ENCODE peak calls at places on chromosome 5, in ten cellular contexts. F is omental fat pad, B is endothelial cell of umbilical vein, Z is RWPE2, L is IMR-90, P is neural progenitor cell, T is Calu3, J is cardiac fibroblast, N is fibroblast of pulmonary artery, M is thoracic aorta. G is an unnamed sample.

GRCh38 chr5:669111-669841 is 23.9 kb downstream of the TPPP start:
- DNase-seq in B (peak), P (peak), N (peak), Z (no peak), J (peak), L (no peak), F (no peak), M (no peak), T (no peak), G (no peak)

GRCh38 chr5:179264641-179265528 is 80.4 kb downstream of the ADAMTS2 start:
- DNase-seq in N (no peak), B (no peak), M (no peak), F (peak), L (no peak), P (no peak), T (no peak), J (no peak), Z (peak), G (no peak)

GRCh38 chr5:179901915-179902762 is 5.6 kb downstream of the TBC1D9B start:
- DNase-seq in M (no peak), J (no peak), Z (no peak), N (no peak), T (no peak), F (no peak), B (no peak), L (no peak), P (no peak), G (no peak)

GRCh38 chr5:180441577-180441976 is 52.6 kb upstream of the CNOT6 start:
- DNase-seq in L (no peak), J (peak), T (peak), F (peak), M (no peak), B (no peak), P (no peak), N (peak), Z (no peak), G (no peak)

GRCh38 chr5:1366514-1366913 is 21.6 kb upstream of the CLPTM1L start:
- DNase-seq in Z (no peak), B (no peak), N (no peak), F (no peak), P (no peak), J (no peak), T (no peak), L (no peak), M (no peak), G (no peak)

GRCh38 chr5:109246395-109246794 is 163.4 kb downstream of the PJA2 start:
- DNase-seq in P (no peak), N (no peak), B (no peak), J (no peak), L (no peak), F (no peak), M (no peak), Z (no peak), T (no peak), G (no peak)

GRCh38 chr5:112492291-112492690 is 73.2 kb upstream of the EPB41L4A start:
- DNase-seq in P (peak), N (peak), T (peak), F (no peak), Z (no peak), M (no peak), B (peak), J (peak), L (peak), G (peak)

GRCh38 chr5:82406200-82406773 is 128.1 kb upstream of the RPS23 start:
- DNase-seq in F (no peak), P (no peak), L (peak), M (no peak), Z (peak), J (peak), N (peak), B (peak), T (peak), G (peak)

GRCh38 chr5:100165309-100165708 is 369.9 kb upstream of the FAM174A start:
- DNase-seq in J (no peak), P (no peak), T (no peak), B (no peak), F (no peak), L (no peak), Z (no peak), M (no peak), N (no peak), G (no peak)

GRCh38 chr5:32390819-32391591 is 53.5 kb downstream of the ZFR start:
- DNase-seq in N (peak), T (no peak), M (no peak), B (no peak), P (no peak), Z (no peak), F (no peak), L (peak), J (peak), G (peak)

GRCh38 chr5:944992-945685 is 52.5 kb downstream of the TRIP13 start:
- DNase-seq in N (no peak), Z (no peak), L (no peak), M (no peak), J (no peak), F (no peak), P (no peak), B (no peak), T (no peak), G (no peak)

GRCh38 chr5:31995714-31996113 is 178.4 kb downstream of the GOLPH3 start:
- DNase-seq in B (no peak), N (no peak), M (no peak), L (no peak), T (no peak), J (no peak), Z (no peak), P (no peak), F (no peak), G (no peak)

GRCh38 chr5:34487956-34488355 is 168.2 kb upstream of the RAI14 start:
- DNase-seq in M (no peak), J (no peak), T (no peak), N (no peak), Z (no peak), P (no peak), F (no peak), L (no peak), B (no peak), G (no peak)

GRCh38 chr5:119243888-119244287 is 111.9 kb upstream of the TNFAIP8 start:
- DNase-seq in N (no peak), B (no peak), T (no peak), F (no peak), Z (no peak), J (no peak), M (no peak), L (no peak), P (no peak), G (no peak)

GRCh38 chr5:81906086-81906485 is 65.7 kb upstream of the ATG10 start:
- DNase-seq in L (no peak), Z (no peak), P (no peak), N (no peak), M (no peak), B (no peak), F (no peak), J (no peak), T (no peak), G (no peak)

GRCh38 chr5:127305486-127305885 is 14.9 kb downstream of the MEGF10 start:
- DNase-seq in L (no peak), M (no peak), T (no peak), B (no peak), J (no peak), P (no peak), N (no peak), Z (no peak), F (no peak), G (no peak)

GRCh38 chr5:40409600-40409999 is 270.1 kb upstream of the PTGER4 start:
- DNase-seq in N (no peak), F (no peak), L (no peak), P (no peak), J (no peak), M (no peak), Z (no peak), B (no peak), T (no peak), G (no peak)

GRCh38 chr5:12272389-12272788 is 368.1 kb upstream of the CTNND2 start:
- DNase-seq in Z (no peak), J (no peak), P (peak), T (no peak), M (no peak), B (no peak), F (no peak), L (no peak), N (no peak), G (no peak)

GRCh38 chr5:31809037-31809910 is 170.3 kb downstream of the PDZD2 start:
- DNase-seq in L (peak), M (peak), T (peak), J (peak), N (peak), P (peak), Z (peak), B (peak), F (no peak), G (peak)

GRCh38 chr5:10235350-10235749 is 14.3 kb downstream of the ATPSCKMT start:
- DNase-seq in M (no peak), L (peak), Z (no peak), P (no peak), J (no peak), N (no peak), F (no peak), T (no peak), B (no peak), G (no peak)

GRCh38 chr5:118698774-118699173 is 289.6 kb downstream of the DTWD2 start:
- DNase-seq in M (no peak), F (no peak), P (peak), L (no peak), B (no peak), T (peak), J (no peak), N (no peak), Z (no peak), G (no peak)

GRCh38 chr5:15703901-15704300 is 203.9 kb downstream of the FBXL7 start:
- DNase-seq in J (peak), P (no peak), F (no peak), N (peak), M (no peak), L (no peak), B (no peak), T (no peak), Z (no peak), G (no peak)

GRCh38 chr5:1155191-1156032 is 43.5 kb upstream of the SLC12A7 start:
- DNase-seq in P (peak), L (no peak), N (no peak), F (no peak), T (no peak), B (no peak), Z (peak), J (no peak), M (no peak), G (no peak)

GRCh38 chr5:16856531-16856930 is 79.6 kb downstream of the MYO10 start:
- DNase-seq in P (no peak), M (no peak), J (no peak), L (peak), Z (peak), B (no peak), N (peak), F (no peak), T (no peak), G (peak)

GRCh38 chr5:37876245-37876644 is 36.4 kb upstream of the GDNF start:
- DNase-seq in L (no peak), B (no peak), F (no peak), M (no peak), T (no peak), P (no peak), Z (no peak), J (no peak), N (no peak), G (no peak)

GRCh38 chr5:133756756-133757155 is 144.4 kb upstream of the FSTL4 start:
- DNase-seq in N (no peak), B (no peak), J (no peak), M (no peak), L (no peak), Z (no peak), F (no peak), P (no peak), T (no peak), G (no peak)

GRCh38 chr5:30607301-30607700 is 586.2 kb upstream of the CDH6 start:
- DNase-seq in N (no peak), J (no peak), T (no peak), M (no peak), B (no peak), L (no peak), Z (no peak), F (no peak), P (no peak), G (no peak)

GRCh38 chr5:149210229-149210628 is 61.4 kb upstream of the AFAP1L1 start:
- DNase-seq in P (no peak), M (no peak), F (no peak), L (peak), J (peak), Z (no peak), T (no peak), B (peak), N (peak), G (peak)

GRCh38 chr5:119409235-119409815 is 43.0 kb upstream of the HSD17B4 start:
- DNase-seq in B (no peak), Z (no peak), J (no peak), M (no peak), F (no peak), N (no peak), P (no peak), T (no peak), L (no peak), G (no peak)

GRCh38 chr5:77155179-77155839 is 55.2 kb upstream of the PDE8B start:
- DNase-seq in F (no peak), B (no peak), P (no peak), Z (no peak), L (no peak), M (no peak), N (no peak), T (no peak), J (no peak), G (no peak)

GRCh38 chr5:179803651-179804598 is 2.7 kb downstream of the MGAT4B start:
- DNase-seq in B (peak), L (peak), T (no peak), N (peak), Z (no peak), J (peak), F (no peak), M (no peak), P (no peak), G (no peak)

GRCh38 chr5:90326995-90327394 is 82.6 kb downstream of the CETN3 start:
- DNase-seq in N (no peak), B (no peak), F (no peak), L (no peak), Z (no peak), T (no peak), P (peak), J (no peak), M (no peak), G (no peak)

GRCh38 chr5:125152036-125152435 is 405.6 kb upstream of the ZNF608 start:
- DNase-seq in J (no peak), L (no peak), N (no peak), M (no peak), B (no peak), F (no peak), Z (no peak), T (no peak), P (no peak), G (no peak)

GRCh38 chr5:31236339-31236738 is 42.9 kb downstream of the CDH6 start:
- DNase-seq in M (no peak), J (no peak), P (no peak), B (no peak), N (no peak), L (no peak), F (no peak), Z (no peak), T (no peak), G (no peak)

GRCh38 chr5:102231693-102232619 is 64.1 kb downstream of the SLCO4C1 start:
- DNase-seq in B (no peak), T (no peak), P (peak), Z (no peak), L (no peak), N (no peak), J (no peak), F (no peak), M (no peak), G (no peak)

GRCh38 chr5:9622891-9623547 is 7.1 kb downstream of the TAS2R1 start:
- DNase-seq in P (peak), B (no peak), J (peak), Z (no peak), F (no peak), M (no peak), T (no peak), L (peak), N (peak), G (peak)

GRCh38 chr5:96256795-96257470 is 176.1 kb downstream of the PCSK1 start:
- DNase-seq in P (peak), J (peak), Z (no peak), T (no peak), F (no peak), N (peak), M (no peak), L (peak), B (peak), G (peak)
- TF ChIP-seq CTCF in P (no peak), J (no peak), Z (no peak), T (no peak), F (no peak), N (no peak), M (no peak), L (peak), B (no peak), G (peak)

GRCh38 chr5:132756542-132756941 is 9.3 kb downstream of the CCNI2 start:
- DNase-seq in F (no peak), L (no peak), B (no peak), J (no peak), N (no peak), P (no peak), M (no peak), T (no peak), Z (no peak), G (no peak)

GRCh38 chr5:132753135-132753987 is 6.1 kb downstream of the CCNI2 start:
- DNase-seq in L (no peak), N (no peak), P (peak), J (no peak), B (no peak), M (no peak), F (no peak), Z (no peak), T (peak), G (no peak)

GRCh38 chr5:132752581-132753125 is 5.4 kb downstream of the CCNI2 start:
- DNase-seq in L (no peak), Z (no peak), F (no peak), M (no peak), T (no peak), J (no peak), B (no peak), N (no peak), P (no peak), G (no peak)

GRCh38 chr5:132754111-132754510 is 6.9 kb downstream of the CCNI2 start:
- DNase-seq in P (no peak), N (no peak), T (no peak), J (no peak), L (no peak), F (no peak), Z (no peak), B (no peak), M (no peak), G (no peak)

DNA sequence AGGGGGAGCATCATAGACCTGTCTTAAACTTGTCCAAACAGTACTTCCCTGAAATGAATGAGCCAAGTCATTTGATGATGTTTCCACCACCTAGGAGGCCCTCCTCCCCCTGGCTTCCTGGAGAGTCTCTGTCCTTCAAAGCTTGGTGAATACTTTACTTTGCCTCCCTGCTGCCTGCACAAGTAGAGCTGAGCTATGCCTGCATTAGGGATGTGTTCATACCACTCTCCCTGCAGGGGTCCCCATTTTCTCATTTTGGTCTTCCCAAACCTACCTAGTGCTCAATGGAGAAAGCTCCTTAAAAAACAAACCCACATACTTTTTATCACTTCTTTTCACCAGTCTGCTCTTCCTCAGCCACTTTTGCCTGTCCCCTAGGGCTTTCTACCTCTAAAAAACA is 7.7 kb downstream of the CCNI2 start:
- DNase-seq in P (peak), L (peak), J (peak), B (peak), M (no peak), T (peak), Z (no peak), F (no peak), N (peak), G (peak)
- TF ChIP-seq CTCF in P (peak), L (peak), J (peak), B (peak), M (peak), T (no peak), Z (peak), F (no peak), N (peak), G (peak)

GRCh38 chr5:122501087-122501435 is 189.0 kb downstream of the SNCAIP start:
- DNase-seq in L (peak), J (peak), P (no peak), M (peak), Z (no peak), B (no peak), N (peak), F (no peak), T (no peak), G (no peak)

GRCh38 chr5:122499617-122500016 is 187.6 kb downstream of the SNCAIP start:
- DNase-seq in M (no peak), J (no peak), P (no peak), T (no peak), L (no peak), N (no peak), Z (no peak), F (no peak), B (no peak), G (no peak)

GRCh38 chr5:122493776-122494518 is 181.9 kb downstream of the SNCAIP start:
- DNase-seq in Z (no peak), P (no peak), F (no peak), M (no peak), B (no peak), T (no peak), L (no peak), J (no peak), N (no peak), G (no peak)

GRCh38 chr5:122500245-122501086 is 188.4 kb downstream of the SNCAIP start:
- DNase-seq in F (no peak), J (peak), P (peak), M (no peak), Z (no peak), B (peak), L (peak), N (peak), T (peak), G (peak)

GRCh38 chr5:122498163-122498562 is 186.1 kb downstream of the SNCAIP start:
- DNase-seq in P (peak), Z (no peak), B (no peak), T (no peak), F (no peak), J (peak), N (peak), L (peak), M (no peak), G (no peak)
- TF ChIP-seq CTCF in P (peak), Z (peak), B (no peak), T (no peak), F (no peak), J (peak), N (peak), L (peak), M (no peak), G (peak)

GRCh38 chr5:78360674-78361225 is 333 bp downstream of the SCAMP1 start:
- DNase-seq in T (peak), N (no peak), B (no peak), Z (peak), M (no peak), L (no peak), F (peak), J (no peak), P (no peak), G (no peak)
- TF ChIP-seq CTCF in T (no peak), N (no peak), B (no peak), Z (peak), M (no peak), L (no peak), F (no peak), J (no peak), P (no peak), G (no peak)

DNA sequence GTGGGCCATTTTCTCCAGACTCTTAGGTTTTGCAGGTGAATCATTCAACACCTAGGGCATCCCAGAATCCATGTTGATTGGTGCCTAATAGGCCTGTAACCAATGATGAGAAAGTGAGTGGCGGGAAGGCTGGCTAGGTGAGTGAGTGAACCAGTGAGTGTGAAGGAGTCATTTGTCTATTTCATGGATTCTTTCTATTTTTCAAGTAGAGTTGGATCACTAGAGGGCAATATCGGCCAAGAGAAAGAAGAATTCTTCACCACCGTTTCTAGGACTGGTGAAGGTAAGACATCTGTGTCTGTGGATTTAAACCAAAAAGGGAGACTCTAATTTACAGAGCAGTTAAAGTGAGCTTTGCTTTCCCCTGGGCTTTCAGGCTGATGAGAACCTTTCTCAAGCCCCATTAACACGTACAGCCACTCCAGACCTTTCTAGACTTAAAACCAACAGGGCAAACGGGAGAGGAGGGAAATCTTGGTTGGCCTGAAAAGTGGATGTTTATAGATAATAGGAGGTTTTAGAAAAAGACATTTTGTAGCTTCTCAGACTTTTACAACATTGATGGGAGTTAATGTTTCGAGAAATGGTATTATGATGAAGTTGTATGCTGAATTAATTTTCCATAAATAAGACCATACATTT is 114.3 kb upstream of the IL12B start:
- DNase-seq in F (no peak), Z (no peak), J (peak), T (peak), M (no peak), B (peak), N (peak), L (peak), P (peak), G (peak)
- TF ChIP-seq CTCF in F (peak), Z (peak), J (peak), T (no peak), M (peak), B (no peak), N (peak), L (peak), P (peak), G (peak)

G was measured in HFFc6.